ENCODE peak calls at places on chromosomes 4 and X, in eight cellular contexts. J is transverse colon, G is OCI-LY7, P is adipocyte, W is aorta, O is colonic mucosa, Z is lower lobe of right lung, I is left lung. X is an unnamed sample. For H3K9me3, the result is how much of the 10 kb centered on the place peaks cover.

GRCh38 chr4:34723606-34724005 is 1520.7 kb downstream of the ARAP2 start:
- DNase-seq in J (no peak), G (no peak), P (no peak), W (no peak), O (no peak), Z (no peak), I (no peak), X (peak)

GRCh38 chrX:85243761-85244410 is at the start of the genes SATL1 and ZNF711:
- DNase-seq in J (peak), G (peak), P (peak), W (peak), O (peak), Z (peak), I (peak), X (peak)

GRCh38 chrX:38799995-38800394 is 1.3 kb upstream of the MID1IP1 start:
- DNase-seq in J (no peak), G (peak), P (no peak), W (no peak), O (no peak), Z (no peak), I (no peak), X (no peak)

GRCh38 chr4:120055167-120055566 is 11.5 kb downstream of the MAD2L1 start:
- DNase-seq in J (no peak), G (no peak), P (no peak), W (no peak), O (no peak), Z (no peak), I (no peak), X (no peak)

GRCh38 chrX:43166874-43167273 is 388.9 kb upstream of the PPP1R2C start:
- DNase-seq in J (no peak), G (no peak), P (no peak), W (no peak), O (no peak), Z (no peak), I (no peak), X (no peak)

GRCh38 chr4:85738721-85739120 is 263.8 kb downstream of the ARHGAP24 start:
- DNase-seq in J (no peak), G (no peak), P (no peak), W (no peak), O (no peak), Z (no peak), I (no peak), X (no peak)

GRCh38 chrX:1476682-1477081 is 24.0 kb upstream of the ASMTL start:
- DNase-seq in J (no peak), G (no peak), P (no peak), W (no peak), O (peak), Z (no peak), I (no peak), X (no peak)

GRCh38 chr4:13430834-13431568 is 53.1 kb downstream of the RAB28 start:
- DNase-seq in J (no peak), G (peak), P (no peak), W (no peak), O (no peak), Z (no peak), I (no peak), X (no peak)

GRCh38 chr4:126991965-126992364 is 640.8 kb upstream of the INTU start:
- DNase-seq in J (no peak), G (no peak), P (peak), W (no peak), O (no peak), Z (no peak), I (no peak), X (peak)

GRCh38 chr4:82562553-82562854 is 716 bp upstream of the TMEM150C start:
- DNase-seq in J (no peak), G (no peak), P (no peak), W (no peak), O (no peak), Z (no peak), I (no peak), X (no peak)

GRCh38 chr4:8905773-8906667 is 34.4 kb upstream of the HMX1 start:
- DNase-seq in J (no peak), G (no peak), P (no peak), W (peak), O (no peak), Z (peak), I (peak), X (no peak)
- H3K9me3 ChIP-seq in J (under half), G (under half), P (under half), W (under half), O (under half), Z (under half), I (under half), X (under half)

GRCh38 chr4:98102660-98103059 is 40.6 kb downstream of the STPG2 start:
- DNase-seq in J (no peak), G (no peak), P (no peak), W (no peak), O (no peak), Z (no peak), I (no peak), X (no peak)

GRCh38 chr4:98101988-98102387 is 41.3 kb downstream of the STPG2 start:
- DNase-seq in J (no peak), G (no peak), P (no peak), W (no peak), O (no peak), Z (no peak), I (no peak), X (no peak)
- H3K9me3 ChIP-seq in J (under half), G (under half), P (under half), W (under half), O (under half), Z (under half), I (under half), X (under half)

DNA sequence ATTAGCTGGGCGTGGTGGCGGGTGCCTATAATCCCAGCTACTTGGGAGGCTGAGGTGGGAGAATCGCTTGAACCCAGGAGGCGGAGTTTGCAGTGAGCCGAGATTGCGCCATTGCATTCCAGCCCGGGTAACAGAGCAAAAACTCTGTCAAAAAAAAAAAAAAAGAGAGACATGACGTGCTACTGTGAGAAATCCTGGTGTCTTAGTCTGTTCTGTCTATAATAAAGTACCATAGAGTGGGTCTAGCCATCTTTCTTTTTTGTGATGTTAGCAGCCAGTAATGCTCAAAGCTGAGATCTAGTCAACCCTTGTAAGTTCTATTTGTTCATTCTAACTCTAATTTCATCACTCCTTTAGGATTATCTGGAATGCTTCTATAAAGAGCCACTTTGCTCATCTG is 38.9 kb downstream of the CLDN34 start:
- DNase-seq in J (no peak), G (no peak), P (no peak), W (no peak), O (no peak), Z (no peak), I (no peak), X (no peak)
- H3K9me3 ChIP-seq in J (under half), G (under half), P (under half), W (under half), O (under half), Z (under half), I (under half), X (under half)

GRCh38 chrX:147699061-147699460 is 212.7 kb upstream of the FMR1 start:
- DNase-seq in J (no peak), G (no peak), P (no peak), W (no peak), O (no peak), Z (no peak), I (no peak), X (no peak)

GRCh38 chrX:147693511-147693910 is 218.2 kb upstream of the FMR1 start:
- DNase-seq in J (no peak), G (no peak), P (no peak), W (no peak), O (no peak), Z (no peak), I (no peak), X (no peak)
- H3K9me3 ChIP-seq in J (under half), G (under half), P (under half), W (under half), O (under half), Z (under half), I (under half), X (under half)

GRCh38 chr4:158295053-158295452 is 84.8 kb downstream of the TMEM144 start:
- DNase-seq in J (no peak), G (no peak), P (no peak), W (no peak), O (no peak), Z (no peak), I (no peak), X (no peak)
- H3K9me3 ChIP-seq in J (under half), G (under half), P (under half), W (under half), O (under half), Z (under half), I (under half), X (under half)

DNA sequence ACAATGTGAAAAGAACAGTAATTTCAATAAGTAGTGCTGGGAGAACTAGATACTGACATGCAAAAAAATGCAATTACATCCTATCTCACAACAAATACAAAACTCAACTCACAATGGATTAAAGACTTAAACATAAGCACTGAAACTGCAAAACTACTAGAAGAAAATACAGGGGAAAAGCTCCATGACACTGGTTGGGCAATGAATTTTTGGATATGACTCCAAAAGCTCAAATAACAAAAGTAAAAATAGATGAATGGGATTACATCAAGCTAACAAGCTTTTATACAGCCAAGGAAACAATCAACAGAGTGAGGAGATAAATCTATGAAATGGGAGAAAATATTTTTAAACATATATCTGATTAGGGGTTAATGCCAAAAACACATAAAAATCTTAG is 53.1 kb downstream of the ANKRD17 start:
- DNase-seq in J (no peak), G (no peak), P (no peak), W (no peak), O (no peak), Z (no peak), I (no peak), X (no peak)
- H3K9me3 ChIP-seq in J (under half), G (under half), P (under half), W (under half), O (under half), Z (under half), I (under half), X (under half)